ENCODE peak calls at places on chromosome 7, in ten cellular contexts. V, F, L, D, K, Q, A, M, B and S are unnamed samples.

GRCh38 chr7:91285966-91286365 is 21.7 kb downstream of the FZD1 start:
- DNase-seq in A (no peak), M (peak), D (no peak), F (no peak), K (no peak), Q (no peak), B (no peak), V (no peak), L (no peak), S (no peak)

GRCh38 chr7:34260282-34260681 is 354.9 kb downstream of the BMPER start:
- DNase-seq in B (no peak), D (peak), A (no peak), Q (peak), L (no peak), V (no peak), M (peak), F (no peak), K (no peak), S (no peak)

GRCh38 chr7:114856625-114857024 is 65.3 kb upstream of the MDFIC start:
- DNase-seq in A (no peak), B (no peak), L (no peak), D (no peak), M (peak), V (no peak), Q (no peak), K (no peak), F (peak), S (no peak)

GRCh38 chr7:44305564-44306507 is 19.6 kb downstream of the CAMK2B start:
- DNase-seq in D (no peak), V (peak), A (no peak), B (peak), Q (no peak), L (no peak), F (no peak), M (no peak), K (no peak), S (no peak)

GRCh38 chr7:80139179-80139578 is 4.5 kb downstream of the GNAI1 start:
- DNase-seq in M (no peak), K (no peak), F (no peak), D (no peak), L (no peak), B (no peak), V (no peak), A (no peak), Q (no peak), S (no peak)

GRCh38 chr7:67937717-67938191 is 941.1 kb downstream of the TYW1 start:
- DNase-seq in V (no peak), Q (peak), B (no peak), D (no peak), M (peak), A (no peak), K (no peak), F (no peak), L (no peak), S (no peak)

GRCh38 chr7:69403169-69403568 is 195.1 kb upstream of the AUTS2 start:
- DNase-seq in A (no peak), L (no peak), K (no peak), D (no peak), Q (peak), B (peak), M (no peak), F (no peak), V (no peak), S (no peak)

GRCh38 chr7:140596751-140597424 is 43.7 kb downstream of the DENND2A start:
- DNase-seq in K (no peak), D (no peak), M (peak), B (no peak), Q (no peak), F (no peak), V (no peak), A (no peak), L (no peak), S (no peak)

GRCh38 chr7:22194633-22195273 is 162.2 kb downstream of the RAPGEF5 start:
- DNase-seq in K (peak), A (no peak), B (no peak), M (no peak), Q (no peak), F (no peak), L (no peak), V (no peak), D (no peak), S (no peak)

GRCh38 chr7:51352174-51353145 is 35.9 kb upstream of the COBL start:
- DNase-seq in A (no peak), M (no peak), F (no peak), V (no peak), K (no peak), Q (no peak), D (no peak), B (peak), L (no peak), S (no peak)

GRCh38 chr7:72243329-72243728 is 168.8 kb downstream of the CALN1 start:
- DNase-seq in B (peak), F (no peak), D (no peak), L (no peak), M (no peak), K (no peak), V (no peak), Q (no peak), A (no peak), S (no peak)

GRCh38 chr7:36019966-36020365 is 133.1 kb upstream of the EEPD1 start:
- DNase-seq in V (no peak), M (no peak), L (no peak), K (no peak), F (no peak), Q (no peak), B (no peak), A (no peak), D (no peak), S (no peak)

GRCh38 chr7:106425017-106425719 is 140.4 kb upstream of the NAMPT start:
- DNase-seq in D (no peak), M (peak), Q (peak), B (no peak), K (peak), F (no peak), L (peak), V (peak), A (peak), S (no peak)

GRCh38 chr7:97119747-97120146 is 2.2 kb downstream of the SDHAF3 start:
- DNase-seq in D (no peak), F (no peak), Q (no peak), A (no peak), L (no peak), M (no peak), K (no peak), V (no peak), B (no peak), S (no peak)

GRCh38 chr7:22859676-22860290 is 37.1 kb upstream of the TOMM7 start:
- DNase-seq in D (no peak), L (no peak), F (no peak), K (no peak), V (no peak), M (no peak), B (no peak), Q (no peak), A (peak), S (no peak)

GRCh38 chr7:124351950-124352349 is 319.1 kb upstream of the TMEM229A start:
- DNase-seq in D (no peak), Q (no peak), M (no peak), B (no peak), L (no peak), A (no peak), K (peak), F (no peak), V (no peak), S (no peak)

GRCh38 chr7:112567388-112567787 is 86.6 kb downstream of the LSMEM1 start:
- DNase-seq in K (no peak), D (no peak), L (no peak), B (no peak), A (no peak), V (no peak), M (no peak), F (no peak), Q (no peak), S (no peak)